ENCODE peak calls at places on chromosome 9, in six cellular contexts. B is IMR-90, S is H1, Q is neuronal stem cell, G is mesendoderm, E is trophoblast cell. V is an unnamed sample. For H3K36me3, the result is how much of the 10 kb centered on the place peaks cover.

GRCh38 chr9:101711330-101711941 is 27.0 kb downstream of the GRIN3A start:
- DNase-seq in B (no peak), S (no peak), Q (no peak), G (peak), E (peak), V (no peak)

GRCh38 chr9:123678038-123678877 is 251.7 kb downstream of the DENND1A start:
- DNase-seq in B (peak), S (no peak), Q (no peak), G (no peak), E (no peak), V (no peak)

GRCh38 chr9:121713400-121714070 is 62.1 kb downstream of the DAB2IP start:
- DNase-seq in B (no peak), S (no peak), Q (no peak), G (no peak), E (no peak), V (no peak)

GRCh38 chr9:102966999-102967398 is 28.1 kb upstream of the CYLC2 start:
- DNase-seq in B (no peak), S (no peak), Q (no peak), G (no peak), E (no peak), V (no peak)

GRCh38 chr9:22170162-22170932 is 161.2 kb upstream of the CDKN2B start:
- DNase-seq in B (peak), S (no peak), Q (no peak), G (no peak), E (no peak), V (peak)

GRCh38 chr9:522658-523057 is 308.0 kb downstream of the DOCK8 start:
- DNase-seq in B (no peak), S (no peak), Q (no peak), G (no peak), E (no peak), V (no peak)

GRCh38 chr9:134025606-134026541 is 593 bp downstream of the BRD3OS start:
- DNase-seq in B (peak), S (no peak), Q (peak), G (peak), E (peak), V (peak)

GRCh38 chr9:117458066-117458465 is 43.2 kb upstream of the ASTN2 start:
- DNase-seq in B (no peak), S (no peak), Q (no peak), G (no peak), E (no peak), V (no peak)

GRCh38 chr9:120625222-120625621 is 45.3 kb upstream of the CDK5RAP2 start:
- DNase-seq in B (peak), S (no peak), Q (no peak), G (peak), E (no peak), V (no peak)

GRCh38 chr9:85742630-85742928 is 825 bp upstream of the AGTPBP1 start:
- DNase-seq in B (peak), S (no peak), Q (no peak), G (no peak), E (peak), V (peak)

GRCh38 chr9:109476781-109477268 is 21.3 kb downstream of the PTPN3 start:
- DNase-seq in B (no peak), S (no peak), Q (no peak), G (no peak), E (no peak), V (no peak)

GRCh38 chr9:110606179-110606578 is 26.6 kb upstream of the SVEP1 start:
- DNase-seq in B (peak), S (no peak), Q (no peak), G (no peak), E (peak), V (no peak)

GRCh38 chr9:131511880-131512279 is 9.2 kb downstream of the POMT1 start:
- DNase-seq in B (no peak), S (no peak), Q (no peak), G (no peak), E (no peak), V (no peak)
- H3K36me3 ChIP-seq in B (half or more), S (half or more), Q (half or more), G (under half), E (half or more), V (half or more)

DNA sequence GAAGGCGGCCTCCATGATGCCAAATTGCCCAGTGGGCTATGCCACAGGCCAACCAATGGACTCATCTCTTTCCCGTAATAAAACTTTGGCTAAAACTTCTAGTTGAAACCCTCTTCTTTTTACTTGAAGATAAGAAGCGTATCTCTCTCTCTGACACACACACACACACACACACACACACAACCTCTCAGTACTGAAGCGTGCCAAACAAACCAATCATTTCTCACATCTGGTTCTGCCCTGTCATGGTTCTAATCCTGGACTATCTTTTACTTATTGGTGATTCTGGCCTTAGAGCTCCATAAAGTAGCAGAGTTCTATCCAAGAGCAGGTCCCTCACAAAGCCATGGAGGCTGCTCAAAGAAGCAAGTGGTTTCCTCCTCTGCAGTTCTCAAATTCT is 64.6 kb downstream of the PTCH1 start:
- DNase-seq in B (no peak), S (no peak), Q (no peak), G (no peak), E (no peak), V (no peak)
- H3K4me2 ChIP-seq in B (no peak), S (no peak), Q (no peak), G (no peak), E (no peak), V (no peak)

GRCh38 chr9:128654481-128654880 is 2.2 kb downstream of the DYNC2I2 start:
- DNase-seq in B (no peak), S (no peak), Q (no peak), G (no peak), E (no peak), V (no peak)

GRCh38 chr9:128657796-128658195 is 1.1 kb upstream of the DYNC2I2 start:
- DNase-seq in B (no peak), S (no peak), Q (no peak), G (no peak), E (no peak), V (no peak)

GRCh38 chr9:128653941-128654340 is 2.7 kb downstream of the DYNC2I2 start:
- DNase-seq in B (no peak), S (no peak), Q (no peak), G (no peak), E (no peak), V (no peak)

GRCh38 chr9:128657344-128657704 is 677 bp upstream of the DYNC2I2 start:
- DNase-seq in B (no peak), S (no peak), Q (no peak), G (no peak), E (no peak), V (no peak)

DNA sequence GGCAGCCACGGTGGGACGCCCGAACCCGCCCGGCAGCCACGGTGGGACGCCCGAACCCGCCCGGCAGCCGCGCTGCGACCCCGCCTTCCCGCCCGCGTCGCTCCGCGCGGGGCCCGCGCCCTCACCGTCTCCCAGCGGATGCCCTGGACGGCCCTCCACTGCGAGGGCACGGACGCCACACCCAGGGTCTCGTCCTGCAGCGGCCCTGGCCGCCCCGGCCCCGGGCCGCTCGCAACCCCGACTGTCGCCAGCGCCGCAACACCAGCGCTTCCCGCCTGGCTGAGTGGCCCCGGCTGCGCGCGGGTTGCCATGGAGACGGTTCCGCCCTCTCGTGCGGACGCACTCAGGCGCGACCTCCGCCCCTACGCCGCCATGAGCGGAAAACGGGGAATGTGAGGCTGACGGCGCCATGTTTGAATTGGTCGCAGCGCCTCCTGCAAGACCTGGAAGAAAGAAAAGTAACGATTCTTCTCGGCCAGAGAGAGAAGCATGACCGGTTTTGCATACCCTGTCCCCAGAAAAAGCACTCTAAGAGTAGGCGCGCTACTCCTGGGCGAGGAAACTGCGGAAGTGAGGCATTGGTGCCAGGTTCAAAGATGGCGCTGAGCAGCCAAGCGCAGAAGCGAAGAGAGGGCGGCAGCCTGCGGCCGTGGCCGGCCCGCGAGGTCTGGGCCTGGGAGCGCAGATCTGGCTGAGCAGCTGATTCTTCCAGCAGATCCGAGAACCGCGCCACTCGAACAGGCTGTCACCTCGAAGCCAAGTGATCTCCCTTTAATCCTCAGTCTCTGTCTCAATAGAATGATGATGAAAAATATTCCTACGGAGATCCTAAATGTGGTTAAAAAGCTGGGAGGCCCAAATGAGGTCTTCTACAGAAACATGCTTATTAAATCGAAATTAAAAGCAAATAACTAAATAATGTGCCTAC is at the start of gene DYNC2I2:
- DNase-seq in B (peak), S (peak), Q (peak), G (peak), E (peak), V (peak)
- H2BK120ac ChIP-seq in B (peak), S (peak), Q (no peak), G (peak), E (peak), V (peak)

DNA sequence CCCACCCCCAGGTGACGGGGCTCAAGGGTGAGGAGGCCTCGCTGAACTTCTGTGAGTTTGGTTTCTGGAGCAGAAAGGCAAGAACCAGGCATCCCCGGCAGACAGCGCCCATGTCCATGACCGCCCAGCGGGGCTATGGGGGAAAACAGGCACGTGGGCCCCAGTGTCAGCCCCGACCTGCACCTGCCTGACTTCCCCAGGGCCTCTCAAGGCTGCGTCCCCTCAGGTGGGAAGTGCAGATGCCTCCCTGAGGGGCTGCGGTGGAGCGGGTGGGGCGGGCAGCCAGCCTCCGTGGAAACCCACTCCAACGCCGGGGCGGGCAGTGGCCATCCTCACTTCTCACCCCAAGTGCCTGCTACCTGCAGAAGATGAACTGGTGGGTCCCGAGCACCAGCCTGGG is 6.9 kb upstream of the CARD9 start:
- DNase-seq in B (no peak), S (no peak), Q (no peak), G (no peak), E (no peak), V (no peak)
- H3K36me3 ChIP-seq in B (half or more), S (under half), Q (under half), G (under half), E (half or more), V (half or more)

DNA sequence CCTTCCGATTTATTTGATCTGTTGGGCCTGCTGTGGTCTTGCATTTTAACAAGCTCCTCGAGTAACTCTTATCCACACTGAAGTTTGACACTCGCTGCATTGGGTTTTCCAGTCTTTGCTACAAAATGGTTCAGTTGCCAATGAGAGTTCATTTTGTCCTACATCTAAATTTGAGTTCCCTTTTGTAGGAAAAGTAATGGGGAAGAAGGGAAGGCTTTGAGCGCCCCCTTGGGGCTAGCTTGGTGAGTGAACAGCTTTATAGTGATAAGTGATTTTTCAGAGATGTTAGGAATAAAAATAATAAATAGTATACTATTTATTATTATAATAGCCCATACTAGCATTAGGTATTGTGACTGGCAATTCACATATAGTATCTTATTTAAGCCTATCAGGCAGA is 89.9 kb upstream of the GNAQ start:
- DNase-seq in B (peak), S (no peak), Q (peak), G (peak), E (peak), V (peak)
- H3K4me2 ChIP-seq in B (no peak), S (no peak), Q (no peak), G (no peak), E (no peak), V (no peak)

GRCh38 chr9:3525836-3526165 is at the start of gene RFX3:
- DNase-seq in B (peak), S (peak), Q (peak), G (peak), E (peak), V (peak)
- H2BK120ac ChIP-seq in B (peak), S (peak), Q (peak), G (peak), E (peak), V (peak)

GRCh38 chr9:15491950-15492349 is 18.8 kb downstream of the PSIP1 start:
- DNase-seq in B (no peak), S (no peak), Q (no peak), G (no peak), E (no peak), V (no peak)

GRCh38 chr9:15498246-15499018 is 12.3 kb downstream of the PSIP1 start:
- DNase-seq in B (peak), S (no peak), Q (no peak), G (no peak), E (peak), V (no peak)

GRCh38 chr9:15492485-15493150 is 18.2 kb downstream of the PSIP1 start:
- DNase-seq in B (no peak), S (no peak), Q (no peak), G (peak), E (no peak), V (no peak)
- H3K36me3 ChIP-seq in B (under half), S (half or more), Q (under half), G (under half), E (under half), V (under half)

DNA sequence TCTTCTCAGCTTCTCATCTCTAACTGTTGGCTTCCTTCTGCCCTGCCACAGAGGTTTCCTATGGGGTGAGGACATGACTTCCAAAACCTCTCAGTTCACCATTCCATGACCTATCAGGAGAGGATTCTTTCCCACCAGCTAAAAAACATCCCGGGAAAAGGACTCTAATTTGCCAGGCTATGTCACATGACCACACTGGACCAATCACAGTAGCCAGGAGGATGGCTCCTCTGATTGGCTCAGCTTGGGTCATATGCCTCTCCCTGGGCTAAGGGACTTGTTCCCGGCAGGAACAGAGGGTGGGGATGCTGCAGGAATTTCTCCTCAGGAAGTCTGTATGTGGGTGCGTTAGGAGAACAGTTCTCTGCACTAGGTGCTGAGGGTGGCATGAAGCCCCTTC is 40.3 kb upstream of the XPA start:
- DNase-seq in B (no peak), S (no peak), Q (no peak), G (peak), E (no peak), V (no peak)
- H3K4me2 ChIP-seq in B (no peak), S (no peak), Q (no peak), G (no peak), E (no peak), V (no peak)

GRCh38 chr9:32525506-32525905 is 490 bp downstream of the RIGI start:
- DNase-seq in B (peak), S (no peak), Q (no peak), G (no peak), E (peak), V (peak)
- H2BK120ac ChIP-seq in B (peak), S (no peak), Q (no peak), G (peak), E (no peak), V (no peak)

V was measured in mesenchymal stem cell.